ENCODE peak calls at places on chromosomes 12 and 14, in nine cellular contexts. Y, H, E, L, I, G, J, P and X are unnamed samples.

GRCh38 chr12:50017653-50018052 is 7.6 kb downstream of the RACGAP1 start:
- DNase-seq in E (no peak), P (no peak), Y (no peak), G (no peak), J (no peak), I (no peak), L (no peak), H (no peak), X (no peak)

GRCh38 chr14:71739273-71739990 is 192.8 kb upstream of the RGS6 start:
- DNase-seq in J (no peak), E (no peak), I (no peak), P (peak), Y (no peak), L (no peak), G (no peak), H (no peak), X (no peak)

GRCh38 chr14:105091335-105092123 is 26.3 kb upstream of the GPR132 start:
- DNase-seq in L (no peak), P (peak), J (no peak), Y (no peak), I (no peak), G (peak), H (no peak), E (no peak), X (no peak)

GRCh38 chr12:90741611-90742010 is 213.4 kb downstream of the CCER1 start:
- DNase-seq in Y (no peak), P (peak), J (no peak), G (no peak), L (no peak), E (no peak), I (no peak), H (no peak), X (no peak)

GRCh38 chr12:8146416-8146771 is 10.4 kb upstream of the ZNF705A start:
- DNase-seq in E (no peak), L (no peak), P (no peak), J (no peak), I (no peak), G (no peak), Y (no peak), H (no peak), X (no peak)

GRCh38 chr14:104256025-104256424 is 117.6 kb downstream of the KIF26A start:
- DNase-seq in E (no peak), I (no peak), P (no peak), L (no peak), J (no peak), H (no peak), G (no peak), Y (no peak), X (no peak)

GRCh38 chr12:79644274-79645234 is 46.2 kb downstream of the PAWR start:
- DNase-seq in L (no peak), H (no peak), I (no peak), P (no peak), E (no peak), J (no peak), Y (no peak), G (no peak), X (no peak)

GRCh38 chr14:60654303-60654925 is 5.1 kb upstream of the SIX1 start:
- DNase-seq in E (no peak), G (no peak), P (peak), L (no peak), Y (no peak), I (no peak), H (no peak), J (no peak), X (no peak)

GRCh38 chr12:57604454-57605307 is at the start of gene DTX3:
- DNase-seq in E (peak), P (peak), L (no peak), Y (no peak), H (no peak), I (no peak), G (peak), J (no peak), X (peak)

GRCh38 chr12:89038831-89039509 is 313.3 kb downstream of the DUSP6 start:
- DNase-seq in L (no peak), P (no peak), G (no peak), E (no peak), I (peak), Y (no peak), H (no peak), J (no peak), X (no peak)

GRCh38 chr14:54535126-54535525 is 25.4 kb downstream of the CGRRF1 start:
- DNase-seq in Y (no peak), J (no peak), G (no peak), L (no peak), H (no peak), P (peak), I (no peak), E (no peak), X (no peak)